ENCODE peak calls at places on chromosomes 13 and 19, in six cellular contexts. One of them, this sample, is unnamed.

GRCh38 chr19:56270676-56271075 is 1.9 kb upstream of the EDDM13 start:
- DNase-seq in HL-60: peak; percentile 99
- DNase-seq in left lung: no peak
- DNase-seq in IMR-90: peak; percentile 14
- DNase-seq in colonic mucosa: no peak
- DNase-seq in effector memory CD4-positive, alpha-beta T cell: no peak
- DNase-seq in this sample: no peak

GRCh38 chr19:35248310-35249145 is at the start of gene LSR:
- DNase-seq in colonic mucosa: peak; percentile 92
- DNase-seq in HL-60: no peak
- DNase-seq in IMR-90: no peak
- DNase-seq in left lung: peak; percentile 91
- DNase-seq in effector memory CD4-positive, alpha-beta T cell: peak; percentile 61
- DNase-seq in this sample: no peak

GRCh38 chr19:49447485-49448431 is 3.9 kb downstream of the PIH1D1 start:
- DNase-seq in IMR-90: peak; percentile 8
- DNase-seq in colonic mucosa: peak; percentile 50
- DNase-seq in left lung: no peak
- DNase-seq in HL-60: no peak
- DNase-seq in effector memory CD4-positive, alpha-beta T cell: no peak
- DNase-seq in this sample: peak; percentile 88

GRCh38 chr13:107367258-107367657 is 799.3 kb upstream of the ARGLU1 start:
- DNase-seq in colonic mucosa: no peak
- DNase-seq in HL-60: no peak
- DNase-seq in left lung: no peak
- DNase-seq in effector memory CD4-positive, alpha-beta T cell: no peak
- DNase-seq in IMR-90: peak; percentile 58
- DNase-seq in this sample: no peak

GRCh38 chr19:47581605-47582319 is 8.8 kb upstream of the ZNF541 start:
- DNase-seq in IMR-90: no peak
- DNase-seq in HL-60: no peak
- DNase-seq in left lung: no peak
- DNase-seq in colonic mucosa: no peak
- DNase-seq in effector memory CD4-positive, alpha-beta T cell: no peak
- DNase-seq in this sample: no peak

GRCh38 chr19:2079076-2079864 is 16.9 kb downstream of the MOB3A start:
- DNase-seq in effector memory CD4-positive, alpha-beta T cell: no peak
- DNase-seq in HL-60: no peak
- DNase-seq in colonic mucosa: no peak
- DNase-seq in left lung: no peak
- DNase-seq in IMR-90: no peak
- DNase-seq in this sample: peak; percentile 48

GRCh38 chr13:95564091-95564490 is 11.6 kb downstream of the CLDN10 start:
- DNase-seq in left lung: no peak
- DNase-seq in IMR-90: no peak
- DNase-seq in colonic mucosa: no peak
- DNase-seq in effector memory CD4-positive, alpha-beta T cell: no peak
- DNase-seq in HL-60: no peak
- DNase-seq in this sample: no peak

GRCh38 chr13:59774511-59774911 is 389.2 kb downstream of the DIAPH3 start:
- DNase-seq in colonic mucosa: no peak
- DNase-seq in effector memory CD4-positive, alpha-beta T cell: no peak
- DNase-seq in left lung: no peak
- DNase-seq in IMR-90: peak; percentile 77
- DNase-seq in HL-60: no peak
- DNase-seq in this sample: no peak

GRCh38 chr13:76917096-76917495 is 30.9 kb upstream of the KCTD12 start:
- DNase-seq in colonic mucosa: no peak
- DNase-seq in HL-60: no peak
- DNase-seq in left lung: no peak
- DNase-seq in IMR-90: peak; percentile 16
- DNase-seq in effector memory CD4-positive, alpha-beta T cell: no peak
- DNase-seq in this sample: no peak

GRCh38 chr19:39499932-39500331 is 1.2 kb downstream of the DLL3 start:
- DNase-seq in HL-60: no peak
- DNase-seq in colonic mucosa: no peak
- DNase-seq in IMR-90: no peak
- DNase-seq in left lung: no peak
- DNase-seq in effector memory CD4-positive, alpha-beta T cell: no peak
- DNase-seq in this sample: no peak

GRCh38 chr19:40193587-40193849 is 2.3 kb downstream of the MAP3K10 start:
- DNase-seq in HL-60: no peak
- DNase-seq in left lung: no peak
- DNase-seq in effector memory CD4-positive, alpha-beta T cell: no peak
- DNase-seq in IMR-90: peak; percentile 29
- DNase-seq in colonic mucosa: no peak
- DNase-seq in this sample: no peak

GRCh38 chr13:62320129-62320724 is 904.6 kb upstream of the PCDH20 start:
- DNase-seq in left lung: no peak
- DNase-seq in IMR-90: peak; percentile 75
- DNase-seq in HL-60: no peak
- DNase-seq in colonic mucosa: no peak
- DNase-seq in effector memory CD4-positive, alpha-beta T cell: no peak
- DNase-seq in this sample: no peak

GRCh38 chr19:31351212-31352193 is 2.3 kb upstream of the TSHZ3 start:
- DNase-seq in effector memory CD4-positive, alpha-beta T cell: no peak
- DNase-seq in left lung: peak; percentile 82
- DNase-seq in HL-60: no peak
- DNase-seq in colonic mucosa: no peak
- DNase-seq in IMR-90: peak; percentile 63
- DNase-seq in this sample: peak; percentile 39

GRCh38 chr19:46954502-46955004 is 65.1 kb upstream of the NPAS1 start:
- DNase-seq in IMR-90: no peak
- DNase-seq in HL-60: no peak
- DNase-seq in colonic mucosa: no peak
- DNase-seq in left lung: no peak
- DNase-seq in effector memory CD4-positive, alpha-beta T cell: no peak
- DNase-seq in this sample: no peak

GRCh38 chr19:50315773-50316448 is 13.3 kb downstream of the KCNC3 start:
- DNase-seq in effector memory CD4-positive, alpha-beta T cell: no peak
- DNase-seq in colonic mucosa: no peak
- DNase-seq in IMR-90: no peak
- DNase-seq in HL-60: no peak
- DNase-seq in left lung: peak; percentile 50
- DNase-seq in this sample: no peak

GRCh38 chr19:34363094-34363493 is 1.9 kb upstream of the GPI start:
- DNase-seq in colonic mucosa: no peak
- DNase-seq in HL-60: no peak
- DNase-seq in IMR-90: no peak
- DNase-seq in left lung: peak; percentile 0
- DNase-seq in effector memory CD4-positive, alpha-beta T cell: no peak
- DNase-seq in this sample: no peak

GRCh38 chr19:37928527-37929286 is 21.7 kb downstream of the SIPA1L3 start:
- DNase-seq in IMR-90: no peak
- DNase-seq in left lung: no peak
- DNase-seq in effector memory CD4-positive, alpha-beta T cell: no peak
- DNase-seq in HL-60: no peak
- DNase-seq in colonic mucosa: no peak
- DNase-seq in this sample: no peak

GRCh38 chr19:13778847-13779246 is 4.6 kb downstream of the C19orf53 start:
- DNase-seq in colonic mucosa: no peak
- DNase-seq in HL-60: no peak
- DNase-seq in left lung: no peak
- DNase-seq in IMR-90: no peak
- DNase-seq in effector memory CD4-positive, alpha-beta T cell: no peak
- DNase-seq in this sample: no peak

GRCh38 chr13:40933508-40933907 is 85.6 kb downstream of the ELF1 start:
- DNase-seq in effector memory CD4-positive, alpha-beta T cell: no peak
- DNase-seq in IMR-90: no peak
- DNase-seq in left lung: no peak
- DNase-seq in HL-60: no peak
- DNase-seq in colonic mucosa: no peak
- DNase-seq in this sample: no peak

GRCh38 chr13:74132152-74132767 is 1.9 kb downstream of the KLF12 start:
- DNase-seq in left lung: no peak
- DNase-seq in colonic mucosa: no peak
- DNase-seq in IMR-90: peak; percentile 39
- DNase-seq in HL-60: no peak
- DNase-seq in effector memory CD4-positive, alpha-beta T cell: peak; percentile 45
- DNase-seq in this sample: no peak

GRCh38 chr13:71634605-71635443 is 232.2 kb downstream of the DACH1 start:
- DNase-seq in left lung: no peak
- DNase-seq in colonic mucosa: no peak
- DNase-seq in HL-60: no peak
- DNase-seq in IMR-90: peak; percentile 60
- DNase-seq in effector memory CD4-positive, alpha-beta T cell: no peak
- DNase-seq in this sample: no peak

GRCh38 chr19:45172173-45172572 is 5.9 kb downstream of the TRAPPC6A start:
- DNase-seq in effector memory CD4-positive, alpha-beta T cell: no peak
- DNase-seq in IMR-90: no peak
- DNase-seq in left lung: no peak
- DNase-seq in colonic mucosa: no peak
- DNase-seq in HL-60: no peak
- DNase-seq in this sample: no peak

GRCh38 chr13:44191504-44192171 is 182.0 kb upstream of the SERP2 start:
- DNase-seq in effector memory CD4-positive, alpha-beta T cell: peak; percentile 21
- DNase-seq in IMR-90: peak; percentile 70
- DNase-seq in colonic mucosa: peak; percentile 54
- DNase-seq in HL-60: peak; percentile 21
- DNase-seq in left lung: no peak
- DNase-seq in this sample: peak; percentile 22

GRCh38 chr19:33683881-33684549 is 62.3 kb downstream of the CHST8 start:
- DNase-seq in left lung: no peak
- DNase-seq in HL-60: no peak
- DNase-seq in colonic mucosa: no peak
- DNase-seq in IMR-90: peak; percentile 18
- DNase-seq in effector memory CD4-positive, alpha-beta T cell: no peak
- DNase-seq in this sample: peak; percentile 29

GRCh38 chr13:95573226-95573625 is 20.7 kb downstream of the CLDN10 start:
- DNase-seq in HL-60: no peak
- DNase-seq in IMR-90: peak; percentile 11
- DNase-seq in left lung: no peak
- DNase-seq in effector memory CD4-positive, alpha-beta T cell: no peak
- DNase-seq in colonic mucosa: no peak
- DNase-seq in this sample: no peak

GRCh38 chr19:51777570-51778460 is 16.8 kb downstream of the FPR2 start:
- DNase-seq in left lung: no peak
- DNase-seq in HL-60: peak; percentile 67
- DNase-seq in effector memory CD4-positive, alpha-beta T cell: peak; percentile 4
- DNase-seq in IMR-90: peak; percentile 80
- DNase-seq in colonic mucosa: peak; percentile 47
- DNase-seq in this sample: peak; percentile 44

GRCh38 chr13:77386880-77387606 is 60.1 kb upstream of the MYCBP2 start:
- DNase-seq in left lung: no peak
- DNase-seq in colonic mucosa: no peak
- DNase-seq in HL-60: peak; percentile 21
- DNase-seq in effector memory CD4-positive, alpha-beta T cell: no peak
- DNase-seq in IMR-90: peak; percentile 33
- DNase-seq in this sample: no peak

GRCh38 chr13:31431722-31432137 is 232.0 kb downstream of the B3GLCT start:
- DNase-seq in colonic mucosa: peak; percentile 46
- DNase-seq in left lung: no peak
- DNase-seq in effector memory CD4-positive, alpha-beta T cell: peak; percentile 25
- DNase-seq in HL-60: peak; percentile 25
- DNase-seq in IMR-90: peak; percentile 28
- DNase-seq in this sample: peak; percentile 62

DNA sequence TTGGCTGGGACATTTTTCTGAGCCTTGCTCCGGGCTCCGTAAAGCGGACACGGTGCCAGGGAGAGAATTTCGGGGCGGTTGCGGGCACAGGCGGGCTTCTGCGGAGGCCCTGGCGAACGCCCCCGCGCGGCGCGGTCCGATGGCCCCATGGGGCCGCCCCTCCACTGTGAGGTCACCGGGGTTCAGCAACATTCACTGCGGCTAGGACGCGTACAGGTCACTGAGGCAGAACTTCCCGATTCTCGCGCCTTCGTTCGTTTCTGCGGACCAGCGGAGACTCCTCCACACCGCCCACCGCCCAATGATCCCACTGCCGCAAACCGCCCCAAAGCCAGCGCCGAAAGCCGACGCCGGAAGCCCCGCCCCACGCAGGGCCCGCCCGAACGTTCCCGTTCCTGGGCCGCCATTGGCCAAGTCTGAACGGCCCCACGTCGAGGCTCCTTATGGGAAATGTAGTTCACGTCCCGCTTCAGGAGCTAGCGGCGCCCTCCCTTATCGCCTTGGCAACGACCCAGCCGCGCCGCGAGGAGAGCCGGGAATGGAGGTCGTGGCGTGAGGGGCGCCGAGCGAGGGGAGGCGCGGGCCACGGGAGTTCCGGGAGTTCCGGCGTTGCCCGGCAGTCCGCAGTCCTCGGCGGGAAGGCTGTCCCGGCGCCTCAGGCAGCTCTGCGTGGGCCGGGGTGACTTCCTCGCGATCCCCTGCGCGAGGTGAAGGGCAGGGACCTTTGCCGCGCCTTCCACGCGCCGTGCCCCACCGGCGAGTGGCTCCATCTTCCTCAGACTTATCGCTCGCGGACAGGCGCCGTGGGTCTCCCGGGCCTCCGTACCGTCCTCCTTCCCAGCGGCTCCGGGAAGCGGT is at the start of gene ZNF584:
- DNase-seq in left lung: peak; percentile 98
- DNase-seq in HL-60: peak; percentile 92
- DNase-seq in effector memory CD4-positive, alpha-beta T cell: peak; percentile 91
- DNase-seq in colonic mucosa: peak; percentile 97
- DNase-seq in IMR-90: peak; percentile 93
- DNase-seq in this sample: peak; percentile 97
- H3K27ac ChIP-seq in left lung: peak within 1 kb of the TSS; percentile 89
- H3K27ac ChIP-seq in HL-60: peak within 1 kb of the TSS; percentile 93
- H3K27ac ChIP-seq in effector memory CD4-positive, alpha-beta T cell: peak within 1 kb of the TSS; percentile 86
- H3K27ac ChIP-seq in colonic mucosa: peak within 1 kb of the TSS; percentile 85
- H3K27ac ChIP-seq in IMR-90: peak within 1 kb of the TSS; percentile 88
- H3K27ac ChIP-seq in this sample: peak within 1 kb of the TSS; percentile 79

GRCh38 chr13:97977982-97978381 is 24.5 kb downstream of the IPO5 start:
- DNase-seq in colonic mucosa: no peak
- DNase-seq in effector memory CD4-positive, alpha-beta T cell: no peak
- DNase-seq in left lung: no peak
- DNase-seq in IMR-90: no peak
- DNase-seq in HL-60: no peak
- DNase-seq in this sample: no peak
- H3K4me3 ChIP-seq in colonic mucosa: peak overlapping the region; percentile 90
- H3K4me3 ChIP-seq in effector memory CD4-positive, alpha-beta T cell: no peak overlapping the region
- H3K4me3 ChIP-seq in left lung: peak overlapping the region; percentile 83
- H3K4me3 ChIP-seq in IMR-90: peak overlapping the region; percentile 98
- H3K4me3 ChIP-seq in HL-60: peak overlapping the region; percentile 74
- H3K4me3 ChIP-seq in this sample: peak overlapping the region; percentile 90

GRCh38 chr13:34941835-34942731 is at the start of gene NBEA:
- DNase-seq in effector memory CD4-positive, alpha-beta T cell: peak; percentile 27
- DNase-seq in IMR-90: peak; percentile 38
- DNase-seq in colonic mucosa: peak; percentile 81
- DNase-seq in HL-60: peak; percentile 24
- DNase-seq in left lung: peak; percentile 88
- DNase-seq in this sample: peak; percentile 69
- H3K27ac ChIP-seq in effector memory CD4-positive, alpha-beta T cell: no peak within 1 kb of the TSS
- H3K27ac ChIP-seq in IMR-90: no peak within 1 kb of the TSS
- H3K27ac ChIP-seq in colonic mucosa: peak within 1 kb of the TSS; percentile 56
- H3K27ac ChIP-seq in HL-60: no peak within 1 kb of the TSS
- H3K27ac ChIP-seq in left lung: no peak within 1 kb of the TSS
- H3K27ac ChIP-seq in this sample: peak within 1 kb of the TSS; percentile 77

GRCh38 chr13:110302154-110302553 is 4.8 kb downstream of the COL4A1 start:
- DNase-seq in HL-60: no peak
- DNase-seq in effector memory CD4-positive, alpha-beta T cell: no peak
- DNase-seq in left lung: no peak
- DNase-seq in colonic mucosa: no peak
- DNase-seq in IMR-90: no peak
- DNase-seq in this sample: no peak
- H3K4me3 ChIP-seq in HL-60: no peak overlapping the region
- H3K4me3 ChIP-seq in effector memory CD4-positive, alpha-beta T cell: no peak overlapping the region
- H3K4me3 ChIP-seq in left lung: no peak overlapping the region
- H3K4me3 ChIP-seq in colonic mucosa: no peak overlapping the region
- H3K4me3 ChIP-seq in IMR-90: no peak overlapping the region
- H3K4me3 ChIP-seq in this sample: peak overlapping the region; percentile 77

This sample was measured in psoas muscle.